ENCODE peak calls at places on chromosomes 12 and 14, in five cellular contexts. L, I, B, Q and V are unnamed samples. For H3K4me1, the result is how much of the 10 kb centered on the place peaks cover.

GRCh38 chr14:71486274-71486673 is 446.0 kb upstream of the RGS6 start:
- DNase-seq in I (no peak), Q (peak), L (no peak), B (no peak), V (no peak)

GRCh38 chr12:27509032-27509431 is 15.0 kb upstream of the PPFIBP1 start:
- DNase-seq in L (no peak), B (no peak), I (no peak), Q (no peak), V (no peak)

GRCh38 chr14:58817846-58818245 is 180.1 kb downstream of the DACT1 start:
- DNase-seq in Q (no peak), I (no peak), B (no peak), L (no peak), V (no peak)

GRCh38 chr12:52703878-52704277 is 554 bp upstream of the KRT77 start:
- DNase-seq in B (no peak), I (no peak), Q (no peak), L (no peak), V (no peak)

GRCh38 chr12:79317184-79317847 is 373.4 kb downstream of the PAWR start:
- DNase-seq in I (no peak), L (no peak), B (no peak), Q (no peak), V (no peak)

GRCh38 chr14:48582938-48583337 is 907.5 kb upstream of the MDGA2 start:
- DNase-seq in Q (no peak), L (no peak), B (no peak), I (no peak), V (no peak)

GRCh38 chr14:99756796-99757195 is 36.4 kb upstream of the EML1 start:
- DNase-seq in I (no peak), Q (no peak), B (no peak), L (no peak), V (no peak)

GRCh38 chr12:127416796-127417195 is 850.2 kb upstream of the TMEM132C start:
- DNase-seq in I (no peak), Q (no peak), L (no peak), B (no peak), V (no peak)

GRCh38 chr14:70000601-70001000 is 121.4 kb downstream of the SMOC1 start:
- DNase-seq in B (no peak), L (no peak), I (no peak), Q (peak), V (no peak)

GRCh38 chr12:120328228-120328627 is 649 bp upstream of the PLA2G1B start:
- DNase-seq in L (no peak), I (no peak), Q (no peak), B (no peak), V (no peak)
- H3K4me1 ChIP-seq in L (under half), I (under half), Q (under half), B (under half), V (under half)

DNA sequence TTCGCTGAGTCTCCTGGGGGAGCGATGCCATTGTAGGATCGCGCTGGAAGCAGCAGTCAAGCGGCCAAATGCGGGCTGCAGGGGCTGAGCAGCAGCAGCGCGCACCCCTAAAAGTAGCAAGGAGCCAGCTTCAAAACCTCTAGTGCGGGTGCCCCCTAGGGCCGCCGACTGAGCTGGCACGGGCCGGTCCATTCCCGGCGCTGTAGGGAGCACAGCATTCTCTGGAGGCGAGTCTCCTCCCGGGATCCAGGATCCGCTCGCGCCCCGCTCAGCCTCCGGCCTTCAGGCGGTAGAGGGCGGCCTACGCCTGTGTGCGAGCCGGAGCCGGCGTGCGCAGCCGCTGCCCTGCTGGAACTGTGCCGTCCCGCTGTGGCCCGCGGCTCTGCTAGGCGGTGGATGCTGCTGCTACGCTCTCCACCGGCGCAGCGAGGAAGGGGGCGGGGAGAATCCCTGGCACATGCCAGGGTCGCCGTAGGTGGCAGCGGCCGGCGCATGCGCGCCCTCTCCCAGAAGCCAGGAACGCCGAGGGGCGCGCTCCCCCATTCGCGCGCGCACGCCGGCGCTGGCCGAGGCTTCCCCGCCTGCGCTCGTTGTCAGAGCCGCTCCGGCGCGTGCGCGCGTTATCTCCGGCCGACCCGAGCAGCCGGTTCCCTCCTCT is at the start of gene FUT8:
- DNase-seq in L (peak), B (peak), Q (peak), I (peak), V (peak)
- TF ChIP-seq POLR2A in L (peak), B (peak), Q (no peak), I (peak), V (peak)

DNA sequence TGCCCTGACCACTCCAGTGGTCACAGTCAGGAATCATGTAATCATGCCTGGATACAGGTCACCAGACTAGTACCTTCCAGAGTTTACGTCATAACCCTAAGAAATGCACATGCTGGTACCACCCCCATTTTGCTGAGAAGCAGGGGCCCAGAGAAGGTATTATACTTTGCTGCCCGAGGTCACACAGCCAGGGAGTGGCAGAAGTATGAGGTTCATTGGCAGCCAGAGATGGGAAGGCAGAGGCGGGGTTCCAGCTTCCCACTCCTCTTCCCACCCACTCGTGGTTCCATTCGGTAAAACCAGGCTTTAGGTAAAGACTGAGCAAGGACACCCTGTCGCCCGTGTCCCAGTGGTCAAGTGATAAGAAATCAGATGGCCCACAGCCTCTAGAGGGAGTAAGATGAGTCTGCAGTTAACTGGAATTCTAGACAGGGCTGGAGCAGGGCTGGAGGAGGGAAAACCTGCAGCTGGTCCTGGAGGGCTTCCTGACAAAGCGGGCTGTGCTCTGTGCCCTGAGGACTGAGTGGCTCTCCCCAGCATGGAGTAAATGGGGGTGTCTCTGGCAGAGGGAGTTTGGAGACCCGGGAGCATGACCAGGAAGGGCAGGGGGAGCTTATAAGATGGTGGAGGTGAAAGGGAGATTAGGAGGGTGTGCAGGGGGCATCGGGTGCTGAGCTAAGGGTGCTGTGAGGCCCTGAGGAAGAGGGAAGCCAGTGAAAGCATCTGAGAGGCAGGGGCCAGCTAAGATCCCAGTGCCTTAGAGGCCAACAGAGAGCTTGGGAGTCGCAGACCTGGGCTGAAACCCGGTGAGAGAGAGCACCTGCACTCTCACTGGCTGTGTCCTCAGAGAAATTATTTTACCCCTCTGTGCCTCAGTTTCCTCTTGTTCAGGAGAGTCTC is 5.7 kb downstream of the FAM222A start:
- DNase-seq in I (no peak), B (peak), Q (no peak), L (no peak), V (no peak)
- H3K4me1 ChIP-seq in I (under half), B (half or more), Q (under half), L (under half), V (half or more)

GRCh38 chr12:96906849-96907664 is at the start of gene NEDD1:
- DNase-seq in Q (peak), L (peak), I (peak), B (peak), V (peak)
- TF ChIP-seq POLR2A in Q (no peak), L (peak), I (peak), B (peak), V (peak)

GRCh38 chr12:116459011-116459410 is 100.2 kb upstream of the MAP1LC3B2 start:
- DNase-seq in Q (no peak), I (no peak), B (no peak), L (no peak), V (no peak)
- H3K4me1 ChIP-seq in Q (under half), I (under half), B (under half), L (under half), V (under half)

GRCh38 chr12:120086801-120087621 is 29.5 kb downstream of the RAB35 start:
- DNase-seq in I (peak), L (peak), Q (peak), B (peak), V (peak)
- TF ChIP-seq POLR2A in I (peak), L (no peak), Q (no peak), B (peak), V (no peak)